ENCODE peak calls at places on chromosomes 7 and 10, in five cellular contexts. Z is AG09319, D is fibroblast of pulmonary artery, Q is B cell, O is AG09309. L is an unnamed sample.

GRCh38 chr10:4130685-4131084 is 345.7 kb upstream of the KLF6 start:
- DNase-seq in Z (no peak), D (no peak), Q (no peak), O (no peak), L (no peak)

GRCh38 chr7:157032644-157033482 is 22.4 kb upstream of the MNX1 start:
- DNase-seq in Z (no peak), D (no peak), Q (no peak), O (no peak), L (no peak)

GRCh38 chr7:5681979-5682546 is 99.4 kb downstream of the RNF216 start:
- DNase-seq in Z (no peak), D (no peak), Q (no peak), O (no peak), L (no peak)

GRCh38 chr10:59362991-59363390 is 642 bp upstream of the FAM13C start:
- DNase-seq in Z (no peak), D (peak), Q (no peak), O (no peak), L (no peak)

GRCh38 chr7:118502235-118502634 is 277.7 kb downstream of the ANKRD7 start:
- DNase-seq in Z (no peak), D (no peak), Q (no peak), O (no peak), L (no peak)

GRCh38 chr7:155836216-155837125 is 24.2 kb upstream of the SHH start:
- DNase-seq in Z (no peak), D (no peak), Q (no peak), O (no peak), L (no peak)

GRCh38 chr10:34433241-34434076 is 381.6 kb downstream of the PARD3 start:
- DNase-seq in Z (peak), D (peak), Q (no peak), O (peak), L (no peak)

GRCh38 chr7:114789942-114790341 is 132.0 kb upstream of the MDFIC start:
- DNase-seq in Z (peak), D (peak), Q (no peak), O (peak), L (no peak)

GRCh38 chr7:75614390-75614789 is 122.3 kb downstream of the SPDYE5 start:
- DNase-seq in Z (no peak), D (no peak), Q (no peak), O (no peak), L (no peak)

GRCh38 chr7:129955993-129956543 is 3.3 kb upstream of the UBE2H start:
- DNase-seq in Z (no peak), D (no peak), Q (no peak), O (no peak), L (no peak)

GRCh38 chr7:155248366-155248756 is 49.3 kb upstream of the INSIG1 start:
- DNase-seq in Z (no peak), D (no peak), Q (no peak), O (no peak), L (no peak)

GRCh38 chr7:70082026-70082655 is 483.9 kb downstream of the AUTS2 start:
- DNase-seq in Z (no peak), D (no peak), Q (no peak), O (peak), L (no peak)

GRCh38 chr10:108801775-108802516 is 1121.4 kb downstream of the XPNPEP1 start:
- DNase-seq in Z (no peak), D (peak), Q (no peak), O (no peak), L (no peak)

GRCh38 chr7:20330797-20331230 is at the start of gene ITGB8:
- DNase-seq in Z (no peak), D (no peak), Q (no peak), O (no peak), L (peak)

GRCh38 chr7:47188653-47189315 is 393.1 kb downstream of the TNS3 start:
- DNase-seq in Z (no peak), D (no peak), Q (no peak), O (no peak), L (no peak)

GRCh38 chr10:75019360-75019759 is 92.1 kb upstream of the SAMD8 start:
- DNase-seq in Z (no peak), D (peak), Q (no peak), O (no peak), L (no peak)

GRCh38 chr7:400901-401485 is 111.0 kb downstream of the FOXL3 start:
- DNase-seq in Z (no peak), D (no peak), Q (no peak), O (no peak), L (no peak)

GRCh38 chr7:150971242-150972048 is 6.7 kb downstream of the KCNH2 start:
- DNase-seq in Z (no peak), D (no peak), Q (no peak), O (no peak), L (no peak)

DNA sequence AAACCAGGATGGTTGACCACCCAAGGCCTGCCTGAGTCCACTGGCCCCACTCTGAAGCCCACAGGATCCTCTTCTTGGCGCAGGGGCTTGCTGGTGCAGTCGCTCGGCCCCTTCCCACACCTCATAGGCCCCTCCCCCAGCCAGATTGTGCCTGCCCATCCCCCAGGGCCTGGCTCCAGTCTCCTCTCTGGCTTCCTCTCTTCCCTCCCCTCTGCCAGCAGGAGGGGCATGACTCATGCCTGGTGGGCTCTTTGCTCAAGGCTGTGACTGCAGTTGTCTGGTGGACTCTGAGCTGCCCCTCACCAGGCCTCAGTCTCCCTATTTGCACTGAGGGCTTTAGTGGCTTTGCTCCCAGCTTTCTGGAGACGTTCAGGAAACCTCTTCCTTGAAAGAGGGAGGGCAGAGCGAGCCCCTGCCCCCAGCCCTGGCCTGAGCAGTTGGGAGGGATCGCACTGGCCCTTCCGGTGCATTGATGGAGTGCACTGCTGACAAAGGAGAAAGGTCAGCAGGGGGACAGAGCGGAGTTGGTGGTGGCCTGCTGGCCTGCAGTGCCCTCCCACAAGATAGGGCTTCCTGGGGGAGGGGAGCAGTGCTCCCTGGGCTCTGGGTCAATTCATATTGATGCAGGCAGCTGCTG is 60.7 kb downstream of the ZMIZ1 start:
- DNase-seq in Z (no peak), D (no peak), Q (no peak), O (no peak), L (no peak)
- TF ChIP-seq CTCF in Z (peak), D (peak), Q (no peak), O (no peak), L (no peak)

GRCh38 chr7:108112683-108113082 is 17.5 kb downstream of the LAMB4 start:
- DNase-seq in Z (no peak), D (no peak), Q (no peak), O (no peak), L (no peak)

GRCh38 chr7:108114117-108114841 is 15.9 kb downstream of the LAMB4 start:
- DNase-seq in Z (no peak), D (peak), Q (no peak), O (no peak), L (no peak)

GRCh38 chr7:108104324-108104723 is 25.8 kb downstream of the LAMB4 start:
- DNase-seq in Z (no peak), D (peak), Q (no peak), O (no peak), L (no peak)

GRCh38 chr7:108108131-108108530 is 22.0 kb downstream of the LAMB4 start:
- DNase-seq in Z (no peak), D (no peak), Q (no peak), O (no peak), L (no peak)

DNA sequence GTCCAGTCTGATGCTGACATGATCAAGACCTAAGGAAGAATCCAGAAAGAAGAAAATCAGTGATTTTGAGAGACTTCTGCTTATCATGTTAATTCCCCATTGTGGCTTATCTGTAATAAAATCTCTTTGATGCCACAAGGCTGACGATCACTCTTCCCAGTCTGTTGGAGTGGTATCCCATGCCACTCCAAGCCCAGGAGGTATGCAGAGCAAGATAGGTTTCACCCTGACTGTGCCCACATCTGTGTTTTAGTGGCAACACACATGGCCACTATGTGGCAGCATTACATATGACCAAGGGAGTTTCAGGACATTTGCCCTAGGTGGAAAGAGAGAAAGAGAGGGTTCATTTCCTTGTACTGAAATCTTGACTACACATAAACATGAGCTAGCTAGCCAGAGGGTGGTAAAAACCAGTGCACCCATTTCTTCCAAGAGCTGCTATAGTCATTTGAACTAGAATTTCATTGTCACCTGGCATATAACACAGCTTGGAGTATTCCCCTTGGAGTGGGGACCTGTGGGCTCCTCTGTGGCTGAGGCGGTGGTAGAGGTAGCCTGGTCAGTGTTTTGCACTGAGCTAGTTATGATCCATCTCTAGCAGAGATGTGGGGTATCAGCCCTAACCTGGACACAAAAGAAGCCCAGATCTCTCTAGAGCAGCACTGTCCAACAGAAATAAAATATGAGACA is 20.8 kb downstream of the LAMB4 start:
- DNase-seq in Z (no peak), D (peak), Q (no peak), O (no peak), L (no peak)
- TF ChIP-seq CTCF in Z (peak), D (peak), Q (peak), O (peak), L (peak)

GRCh38 chr7:80273327-80273726 is 138.7 kb downstream of the GNAI1 start:
- DNase-seq in Z (no peak), D (peak), Q (no peak), O (no peak), L (no peak)
- TF ChIP-seq CTCF in Z (no peak), D (no peak), Q (no peak), O (peak), L (no peak)

GRCh38 chr10:11707936-11708335 is 34.2 kb upstream of the ECHDC3 start:
- DNase-seq in Z (no peak), D (no peak), Q (no peak), O (no peak), L (no peak)

GRCh38 chr10:11705687-11706086 is 36.5 kb upstream of the ECHDC3 start:
- DNase-seq in Z (no peak), D (peak), Q (no peak), O (no peak), L (no peak)

GRCh38 chr10:11704087-11704486 is 38.1 kb upstream of the ECHDC3 start:
- DNase-seq in Z (no peak), D (no peak), Q (no peak), O (no peak), L (no peak)

GRCh38 chr10:11702264-11702663 is 39.9 kb upstream of the ECHDC3 start:
- DNase-seq in Z (no peak), D (no peak), Q (no peak), O (no peak), L (no peak)

DNA sequence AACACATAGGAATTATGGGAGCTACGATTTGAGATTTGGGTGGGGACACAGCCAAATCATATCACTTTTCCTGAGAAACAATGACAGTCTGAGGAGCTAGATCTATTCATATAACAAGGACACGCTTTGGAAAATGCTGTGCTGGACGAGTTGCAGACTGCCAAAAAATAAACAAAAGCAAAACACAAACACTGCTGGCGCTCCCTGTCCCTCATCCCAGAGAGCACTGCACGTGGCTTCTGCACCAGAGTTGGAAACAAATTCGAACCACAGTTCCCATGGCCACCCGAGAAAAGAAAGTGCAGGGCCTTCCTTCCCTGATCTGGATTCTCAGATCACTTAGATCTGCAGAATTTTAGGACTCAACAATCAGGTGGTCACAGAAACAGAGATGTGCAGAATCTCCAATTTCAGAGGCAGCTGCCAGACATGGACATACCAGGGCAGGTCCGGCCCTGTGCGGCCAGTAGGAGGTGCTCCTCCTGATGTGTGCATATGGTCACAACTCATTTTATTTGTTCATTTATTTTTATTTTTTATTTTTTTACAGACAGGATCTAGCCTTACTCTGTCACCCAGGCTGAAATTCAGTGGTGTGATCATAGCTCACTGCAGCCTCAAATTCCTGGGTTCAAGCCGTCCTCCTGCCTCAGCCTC is 35.1 kb upstream of the ECHDC3 start:
- DNase-seq in Z (no peak), D (no peak), Q (no peak), O (no peak), L (no peak)
- TF ChIP-seq CTCF in Z (no peak), D (no peak), Q (no peak), O (no peak), L (peak)

DNA sequence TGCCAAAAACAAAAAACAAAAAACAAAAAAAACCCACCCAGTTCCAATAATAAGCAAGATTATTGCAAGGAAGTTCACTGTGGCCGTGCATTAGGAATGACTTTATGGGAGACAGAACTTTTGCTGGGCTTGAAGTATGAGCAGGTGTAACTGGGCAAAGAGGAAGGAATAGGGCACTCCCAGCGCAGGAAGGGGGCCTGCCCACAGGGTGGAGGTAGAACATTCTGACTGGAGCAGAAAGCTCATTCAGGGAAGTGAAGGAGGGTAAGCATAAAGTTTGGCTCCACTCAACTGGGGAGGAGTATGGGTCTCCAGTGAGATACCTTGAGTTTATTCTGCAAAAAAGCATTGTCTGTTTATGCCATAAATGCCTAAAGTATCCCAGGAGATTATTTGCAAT is 42.1 kb upstream of the WIPF3 start:
- DNase-seq in Z (no peak), D (no peak), Q (no peak), O (no peak), L (no peak)
- TF ChIP-seq CTCF in Z (no peak), D (no peak), Q (no peak), O (no peak), L (no peak)

DNA sequence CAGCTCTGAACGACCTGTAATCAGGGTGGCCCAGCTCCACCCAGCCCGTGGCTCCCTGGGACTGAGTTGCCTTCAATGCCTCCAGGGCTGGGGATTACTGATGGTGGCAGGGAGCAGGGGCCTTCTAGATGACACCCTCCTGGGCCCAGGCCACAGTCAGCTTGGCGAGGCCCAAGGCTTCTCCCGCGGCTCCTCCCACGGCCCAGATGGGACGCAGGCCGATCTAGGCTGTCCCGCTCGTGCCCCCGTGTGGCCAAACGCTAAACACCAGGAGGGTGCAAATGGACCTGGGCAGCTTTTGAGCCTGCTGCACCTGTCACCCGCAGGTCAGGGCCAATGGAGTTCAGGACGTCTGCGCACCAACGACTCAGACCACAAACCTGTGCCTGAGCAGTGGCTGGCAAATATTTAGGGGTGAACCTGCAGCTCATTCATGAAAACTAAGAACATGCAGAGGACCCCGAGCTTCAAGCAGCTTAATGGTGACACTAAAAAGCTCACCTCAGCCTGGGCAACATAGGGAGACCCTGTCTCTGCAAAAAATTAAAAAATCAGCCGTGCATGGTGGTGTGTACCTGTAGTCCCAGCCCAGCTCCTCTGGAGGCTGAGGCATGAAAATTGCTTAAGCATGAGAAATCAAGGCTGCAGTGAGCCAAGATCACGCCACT is 43.2 kb downstream of the ASB13 start:
- DNase-seq in Z (no peak), D (peak), Q (peak), O (no peak), L (peak)
- TF ChIP-seq CTCF in Z (peak), D (peak), Q (peak), O (peak), L (peak)

GRCh38 chr7:84914598-84914997 is 272.3 kb downstream of the SEMA3D start:
- DNase-seq in Z (no peak), D (no peak), Q (no peak), O (no peak), L (no peak)
- TF ChIP-seq CTCF in Z (no peak), D (peak), Q (no peak), O (no peak), L (no peak)

DNA sequence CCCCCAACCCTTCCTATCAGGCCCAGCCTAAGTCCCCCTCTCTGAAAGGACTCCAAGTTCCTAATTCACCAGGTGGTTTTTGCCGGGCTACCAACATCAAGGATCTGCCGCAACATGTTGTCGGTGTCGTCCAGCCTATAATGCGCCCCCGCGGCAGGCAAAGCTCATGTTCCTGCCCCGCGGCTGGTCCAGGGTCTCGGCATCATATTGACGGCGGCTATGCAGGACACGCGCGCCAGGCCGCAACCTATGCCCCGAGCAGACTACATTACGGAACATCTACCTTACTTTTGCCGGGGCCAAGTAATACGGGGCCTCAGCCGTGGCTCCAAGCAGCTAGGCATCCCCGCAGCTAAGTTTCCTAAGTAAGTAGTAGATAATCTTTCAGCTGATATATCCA is 24.6 kb upstream of the FAM221A start:
- DNase-seq in Z (no peak), D (no peak), Q (no peak), O (no peak), L (no peak)
- TF ChIP-seq CTCF in Z (no peak), D (no peak), Q (no peak), O (no peak), L (no peak)

GRCh38 chr7:158075633-158076001 is 512.0 kb downstream of the PTPRN2 start:
- DNase-seq in Z (no peak), D (no peak), Q (no peak), O (no peak), L (no peak)
- TF ChIP-seq CTCF in Z (no peak), D (no peak), Q (no peak), O (no peak), L (no peak)